ENCODE peak calls at places on chromosomes 12 and 14, in six cellular contexts. W, G, B, C, R and L are unnamed samples.

GRCh38 chr14:101547961-101548669 is 13.2 kb upstream of the DIO3 start:
- DNase-seq in W (no peak), G (no peak), B (no peak), C (no peak), R (no peak), L (no peak)

GRCh38 chr12:57234571-57235011 is 5.1 kb downstream of the SHMT2 start:
- DNase-seq in W (no peak), G (no peak), B (no peak), C (no peak), R (no peak), L (no peak)

GRCh38 chr12:83149987-83150386 is 463.3 kb downstream of the TMTC2 start:
- DNase-seq in W (no peak), G (no peak), B (no peak), C (no peak), R (no peak), L (no peak)

GRCh38 chr12:12819752-12820311 is 6.7 kb downstream of the DDX47 start:
- DNase-seq in W (peak; percentile 61), G (no peak), B (no peak), C (peak; percentile 91), R (no peak), L (no peak)

GRCh38 chr12:107917912-107918800 is 143.7 kb downstream of the ASCL4 start:
- DNase-seq in W (peak; percentile 26), G (no peak), B (no peak), C (peak; percentile 38), R (no peak), L (no peak)

GRCh38 chr14:64200170-64200569 is 94.0 kb downstream of the ESR2 start:
- DNase-seq in W (no peak), G (no peak), B (no peak), C (no peak), R (peak; percentile 79), L (no peak)

GRCh38 chr12:43501705-43502104 is 50.3 kb downstream of the ADAMTS20 start:
- DNase-seq in W (peak; percentile 11), G (no peak), B (no peak), C (peak; percentile 50), R (no peak), L (no peak)

GRCh38 chr12:98370976-98371375 is 144.4 kb upstream of the TMPO start:
- DNase-seq in W (no peak), G (no peak), B (no peak), C (no peak), R (no peak), L (no peak)

GRCh38 chr12:118377891-118378470 is 1.6 kb downstream of the SUDS3 start:
- DNase-seq in W (peak; percentile 60), G (peak; percentile 84), B (peak; percentile 63), C (peak; percentile 63), R (peak; percentile 66), L (peak; percentile 58)